ENCODE peak calls at places on chromosomes 4 and X, in eight cellular contexts. T is GM23338, O is HCT116, Q is SK-N-SH, X is PC-3, W is hepatocyte, H is MM.1S, B is neural progenitor cell. J is an unnamed sample.

GRCh38 chrX:134679226-134679625 is 21.0 kb upstream of the PLAC1 start:
- DNase-seq in O (no peak), X (no peak), W (no peak), T (no peak), H (no peak), B (no peak), Q (no peak), J (no peak)

GRCh38 chr4:54657556-54658313 is at the start of gene KIT:
- DNase-seq in W (peak; percentile 75), H (no peak), O (no peak), Q (peak; percentile 89), T (peak; percentile 93), X (no peak), B (peak; percentile 90), J (no peak)

GRCh38 chr4:170875868-170876267 is 786.1 kb upstream of the AADAT start:
- DNase-seq in Q (peak; percentile 2), O (peak; percentile 22), W (peak; percentile 8), T (peak; percentile 44), B (peak; percentile 27), X (peak; percentile 27), H (no peak), J (no peak)

GRCh38 chrX:9569875-9570274 is 105.0 kb downstream of the TBL1X start:
- DNase-seq in H (no peak), X (no peak), W (no peak), Q (no peak), O (no peak), T (no peak), B (no peak), J (no peak)

GRCh38 chr4:188660796-188661195 is 521.6 kb downstream of the TRIML1 start:
- DNase-seq in O (no peak), X (no peak), B (no peak), H (peak; percentile 51), Q (no peak), T (no peak), W (no peak), J (no peak)

GRCh38 chr4:114597410-114598115 is 1.0 kb upstream of the UGT8 start:
- DNase-seq in W (no peak), X (peak; percentile 3), H (no peak), T (peak; percentile 25), O (no peak), B (peak; percentile 13), Q (no peak), J (no peak)

GRCh38 chr4:165737309-165737972 is 135.6 kb upstream of the TLL1 start:
- DNase-seq in X (peak; percentile 18), Q (no peak), H (no peak), B (no peak), O (no peak), W (no peak), T (no peak), J (no peak)

GRCh38 chr4:91116861-91117260 is 989.7 kb downstream of the CCSER1 start:
- DNase-seq in B (no peak), Q (peak; percentile 15), O (peak; percentile 12), H (peak; percentile 33), W (peak; percentile 8), X (peak; percentile 48), T (peak; percentile 51), J (no peak)

GRCh38 chr4:98261291-98262271 is at the start of gene RAP1GDS1:
- DNase-seq in B (peak; percentile 39), T (peak; percentile 28), O (peak; percentile 22), H (peak; percentile 31), X (peak; percentile 52), Q (peak; percentile 73), W (peak; percentile 66), J (peak; percentile 52)

GRCh38 chr4:48403779-48404178 is 62.5 kb downstream of the SLAIN2 start:
- DNase-seq in X (no peak), O (no peak), Q (no peak), W (no peak), B (no peak), H (no peak), T (no peak), J (no peak)

GRCh38 chr4:40462326-40462725 is 127.2 kb downstream of the CHRNA9 start:
- DNase-seq in T (peak; percentile 46), H (no peak), O (no peak), B (no peak), W (no peak), X (no peak), Q (no peak), J (peak; percentile 53)

GRCh38 chr4:86542319-86543027 is 51.6 kb upstream of the PTPN13 start:
- DNase-seq in T (no peak), Q (no peak), B (peak; percentile 22), H (no peak), O (no peak), W (no peak), X (no peak), J (no peak)

GRCh38 chrX:138866643-138867042 is 155.1 kb upstream of the FGF13 start:
- DNase-seq in T (no peak), B (no peak), H (no peak), X (no peak), O (no peak), W (no peak), Q (no peak), J (no peak)

GRCh38 chr4:127203561-127204260 is 429.0 kb upstream of the INTU start:
- DNase-seq in B (no peak), H (no peak), Q (no peak), X (peak; percentile 31), T (peak; percentile 20), O (no peak), W (no peak), J (no peak)

GRCh38 chr4:181962321-181962720 is 280.9 kb upstream of the TENM3 start:
- DNase-seq in W (no peak), T (peak; percentile 26), B (no peak), O (no peak), Q (no peak), X (no peak), H (no peak), J (no peak)

GRCh38 chrX:39296472-39296871 is 495.2 kb downstream of the MID1IP1 start:
- DNase-seq in H (peak; percentile 29), W (no peak), Q (no peak), T (no peak), O (no peak), X (no peak), B (no peak), J (peak; percentile 7)

GRCh38 chrX:44459501-44459900 is 83.2 kb downstream of the FUNDC1 start:
- DNase-seq in H (no peak), X (peak; percentile 71), W (no peak), T (no peak), O (no peak), B (no peak), Q (no peak), J (no peak)

GRCh38 chr4:2044119-2044485 is 15.0 kb upstream of the NAT8L start:
- DNase-seq in H (no peak), O (no peak), X (no peak), T (no peak), Q (no peak), W (no peak), B (no peak), J (no peak)

GRCh38 chr4:140135529-140136021 is 18.4 kb downstream of the MAML3 start:
- DNase-seq in X (peak; percentile 17), W (peak; percentile 57), Q (peak; percentile 84), H (no peak), O (no peak), B (no peak), T (no peak), J (no peak)

GRCh38 chrX:135893294-135893817 is at the start of the genes CT45A10 and SAGE1:
- DNase-seq in H (no peak), W (no peak), Q (no peak), B (no peak), X (no peak), O (no peak), T (peak; percentile 37), J (no peak)

GRCh38 chr4:172850838-172851237 is 317.8 kb upstream of the GALNT7 start:
- DNase-seq in W (peak; percentile 17), X (peak; percentile 84), O (peak; percentile 10), H (no peak), Q (no peak), T (no peak), B (no peak), J (no peak)

GRCh38 chr4:80566203-80566872 is 230.8 kb downstream of the CFAP299 start:
- DNase-seq in H (no peak), X (peak; percentile 32), T (no peak), Q (no peak), O (no peak), W (no peak), B (no peak), J (peak; percentile 23)
- TF ChIP-seq CTCF in H (no peak), X (no peak), T (no peak), Q (no peak), O (no peak), W (no peak), B (no peak), J (no peak)

DNA sequence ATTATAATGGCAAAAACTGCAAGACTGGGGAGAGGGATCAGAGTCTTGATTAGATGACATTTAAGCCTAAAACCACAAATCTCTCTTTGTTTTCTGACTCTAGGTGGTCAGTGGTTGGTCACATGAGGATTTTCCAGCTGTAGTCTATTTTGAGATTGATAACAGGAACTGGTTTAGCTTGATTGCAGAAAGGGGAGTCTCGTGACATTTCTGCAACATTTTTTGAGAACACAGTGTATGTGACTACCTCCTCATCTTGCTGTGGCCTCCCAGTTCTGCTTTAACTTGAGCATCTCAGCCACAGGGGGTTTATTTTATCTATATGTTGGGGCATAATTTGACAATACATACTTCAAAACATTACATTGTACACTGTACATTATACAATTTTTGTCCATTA is 726.4 kb upstream of the MAGEB2 start:
- DNase-seq in X (no peak), W (no peak), B (no peak), Q (no peak), O (no peak), H (peak; percentile 70), T (no peak), J (no peak)
- TF ChIP-seq EZH2phosphoT487 in X (no peak), W (no peak), B (no peak), Q (no peak), O (no peak), H (no peak), T (no peak), J (no peak)

GRCh38 chr4:129218897-129219296 is 122.9 kb downstream of the C4orf33 start:
- DNase-seq in W (no peak), Q (no peak), X (peak; percentile 42), B (no peak), T (no peak), O (no peak), H (no peak), J (no peak)

GRCh38 chr4:129220254-129220653 is 124.3 kb downstream of the C4orf33 start:
- DNase-seq in B (no peak), X (no peak), W (no peak), T (no peak), O (no peak), H (no peak), Q (no peak), J (no peak)

GRCh38 chr4:129223955-129224354 is 128.0 kb downstream of the C4orf33 start:
- DNase-seq in Q (peak; percentile 15), T (no peak), W (no peak), O (no peak), X (no peak), H (no peak), B (no peak), J (no peak)

GRCh38 chr4:129213692-129214091 is 117.7 kb downstream of the C4orf33 start:
- DNase-seq in H (no peak), X (no peak), W (no peak), O (no peak), B (no peak), Q (no peak), T (no peak), J (no peak)

GRCh38 chr4:129218355-129218754 is 122.4 kb downstream of the C4orf33 start:
- DNase-seq in X (peak; percentile 53), T (peak; percentile 44), W (peak; percentile 22), Q (no peak), B (peak; percentile 47), H (no peak), O (no peak), J (no peak)
- TF ChIP-seq CTCF in X (peak; percentile 63), T (peak; percentile 57), W (peak; percentile 49), Q (peak; percentile 54), B (peak; percentile 59), H (no peak), O (peak; percentile 8), J (peak; percentile 9)

GRCh38 chr4:8303485-8304281 is 34.1 kb downstream of the HTRA3 start:
- DNase-seq in B (peak; percentile 41), T (no peak), W (peak; percentile 59), H (no peak), Q (no peak), X (peak; percentile 90), O (peak; percentile 62), J (no peak)
- TF ChIP-seq EZH2phosphoT487 in B (no peak), T (no peak), W (no peak), H (no peak), Q (no peak), X (no peak), O (no peak), J (no peak)